ENCODE peak calls at places on chromosomes 16 and 17, in nine cellular contexts. A, I, G, O, S, V, X, Z and N are unnamed samples.
A peak's percentile ranks its signal among the peaks of the same experiment; 100 is the strongest.

GRCh38 chr16:89710709-89711564 is 9.4 kb upstream of the SPATA2L start:
- DNase-seq in G (no peak), I (no peak), A (peak; percentile 42), X (no peak), Z (peak; percentile 66), O (no peak), V (no peak), S (no peak), N (peak; percentile 63)

GRCh38 chr17:61299517-61300513 is 99.8 kb upstream of the TBX2 start:
- DNase-seq in O (no peak), Z (no peak), I (no peak), X (no peak), A (no peak), S (no peak), V (no peak), G (no peak), N (no peak)

GRCh38 chr16:67857547-67858233 is 10.2 kb upstream of the CENPT start:
- DNase-seq in X (no peak), V (peak; percentile 84), I (peak; percentile 99), O (peak; percentile 52), Z (peak; percentile 92), G (peak; percentile 90), S (peak; percentile 96), A (peak; percentile 83), N (peak; percentile 66)

GRCh38 chr17:27666831-27667560 is 36.0 kb downstream of the LGALS9 start:
- DNase-seq in S (no peak), G (no peak), A (no peak), X (no peak), I (no peak), O (no peak), Z (peak; percentile 32), V (no peak), N (no peak)

GRCh38 chr16:81610144-81610842 is 165.7 kb downstream of the CMIP start:
- DNase-seq in A (peak; percentile 91), G (peak; percentile 96), S (no peak), V (peak; percentile 88), Z (no peak), X (no peak), O (peak; percentile 73), I (peak; percentile 81), N (peak; percentile 63)

GRCh38 chr17:62150471-62150870 is 85.4 kb upstream of the MED13 start:
- DNase-seq in S (no peak), Z (peak; percentile 13), G (no peak), A (no peak), O (no peak), I (no peak), X (no peak), V (no peak), N (no peak)

GRCh38 chr17:73806768-73807167 is 162.5 kb upstream of the SDK2 start:
- DNase-seq in V (no peak), I (no peak), S (no peak), Z (no peak), G (no peak), X (no peak), A (no peak), O (no peak), N (no peak)

GRCh38 chr17:41894791-41895331 is 23.9 kb downstream of the ACLY start:
- DNase-seq in G (peak; percentile 69), S (peak; percentile 82), O (peak; percentile 32), A (no peak), Z (no peak), V (no peak), I (peak; percentile 84), X (no peak), N (peak; percentile 35)

GRCh38 chr16:48687421-48688038 is 77.5 kb upstream of the N4BP1 start:
- DNase-seq in X (no peak), Z (peak; percentile 80), O (no peak), G (peak; percentile 84), V (peak; percentile 58), I (peak; percentile 63), A (peak; percentile 52), S (peak; percentile 7), N (peak; percentile 88)

GRCh38 chr17:75844530-75845057 is 390 bp upstream of the UNC13D start:
- DNase-seq in I (no peak), V (no peak), G (no peak), X (no peak), A (no peak), O (no peak), S (no peak), Z (no peak), N (no peak)

GRCh38 chr17:78117027-78117981 is 11.3 kb downstream of the TMC6 start:
- DNase-seq in S (no peak), A (no peak), O (no peak), G (peak; percentile 59), X (no peak), V (peak; percentile 24), Z (peak; percentile 88), I (no peak), N (no peak)

GRCh38 chr17:18027280-18027679 is 11.7 kb downstream of the ATPAF2 start:
- DNase-seq in Z (no peak), S (no peak), G (no peak), O (no peak), X (no peak), I (no peak), A (no peak), V (no peak), N (no peak)

GRCh38 chr17:61583242-61583641 is 7.8 kb downstream of the NACA2 start:
- DNase-seq in S (peak; percentile 37), Z (no peak), G (peak; percentile 45), V (no peak), O (no peak), I (peak; percentile 77), X (no peak), A (no peak), N (peak; percentile 46)

GRCh38 chr17:21539146-21539545 is 153.2 kb upstream of the KCNJ18 start:
- DNase-seq in A (no peak), O (no peak), G (no peak), V (no peak), I (no peak), Z (no peak), X (no peak), S (no peak), N (no peak)

GRCh38 chr16:12539185-12539929 is 264.3 kb downstream of the CPPED1 start:
- DNase-seq in A (no peak), Z (no peak), I (peak; percentile 86), O (no peak), G (peak; percentile 64), V (no peak), X (no peak), S (peak; percentile 64), N (no peak)

GRCh38 chr16:86096850-86097249 is 197.9 kb downstream of the IRF8 start:
- DNase-seq in O (no peak), V (no peak), G (no peak), S (no peak), I (no peak), Z (no peak), X (no peak), A (no peak), N (no peak)